ENCODE peak calls at places on chromosomes 1 and 21, in five cellular contexts. One of them, this sample, is unnamed.

GRCh38 chr1:107787299-107787698 is 177.7 kb downstream of the VAV3 start:
- DNase-seq in activated CD4-positive, CD25-positive, alpha-beta regulatory T cell: no peak
- DNase-seq in GM23248: peak; percentile 3
- DNase-seq in Daoy: peak; percentile 32
- DNase-seq in MCF 10A: peak; percentile 33
- DNase-seq in this sample: no peak

GRCh38 chr1:168970945-168971799 is 135.3 kb upstream of the ATP1B1 start:
- DNase-seq in GM23248: no peak
- DNase-seq in MCF 10A: no peak
- DNase-seq in Daoy: no peak
- DNase-seq in activated CD4-positive, CD25-positive, alpha-beta regulatory T cell: no peak
- DNase-seq in this sample: no peak

GRCh38 chr21:36491191-36491916 is 11.4 kb upstream of the CLDN14 start:
- DNase-seq in Daoy: peak; percentile 29
- DNase-seq in MCF 10A: no peak
- DNase-seq in activated CD4-positive, CD25-positive, alpha-beta regulatory T cell: no peak
- DNase-seq in GM23248: peak; percentile 82
- DNase-seq in this sample: peak; percentile 38

GRCh38 chr1:108117908-108118902 is 81.9 kb downstream of the SLC25A24 start:
- DNase-seq in MCF 10A: peak; percentile 21
- DNase-seq in activated CD4-positive, CD25-positive, alpha-beta regulatory T cell: no peak
- DNase-seq in Daoy: peak; percentile 54
- DNase-seq in GM23248: peak; percentile 82
- DNase-seq in this sample: no peak

GRCh38 chr1:209567788-209568187 is 15.7 kb upstream of the CAMK1G start:
- DNase-seq in Daoy: peak; percentile 24
- DNase-seq in activated CD4-positive, CD25-positive, alpha-beta regulatory T cell: no peak
- DNase-seq in MCF 10A: peak; percentile 74
- DNase-seq in GM23248: peak; percentile 54
- DNase-seq in this sample: no peak

GRCh38 chr1:98289296-98289695 is 368.5 kb upstream of the DPYD start:
- DNase-seq in GM23248: no peak
- DNase-seq in Daoy: no peak
- DNase-seq in activated CD4-positive, CD25-positive, alpha-beta regulatory T cell: no peak
- DNase-seq in MCF 10A: no peak
- DNase-seq in this sample: no peak

GRCh38 chr1:32275424-32275823 is 16.5 kb upstream of the HDAC1 start:
- DNase-seq in activated CD4-positive, CD25-positive, alpha-beta regulatory T cell: no peak
- DNase-seq in Daoy: no peak
- DNase-seq in GM23248: peak; percentile 18
- DNase-seq in MCF 10A: no peak
- DNase-seq in this sample: peak; percentile 29

GRCh38 chr1:205783904-205784303 is 8.6 kb upstream of the RAB29 start:
- DNase-seq in activated CD4-positive, CD25-positive, alpha-beta regulatory T cell: no peak
- DNase-seq in MCF 10A: no peak
- DNase-seq in GM23248: peak; percentile 43
- DNase-seq in Daoy: no peak
- DNase-seq in this sample: no peak

GRCh38 chr1:165907256-165907857 is 79.9 kb downstream of the UCK2 start:
- DNase-seq in GM23248: peak; percentile 72
- DNase-seq in Daoy: peak; percentile 50
- DNase-seq in MCF 10A: no peak
- DNase-seq in activated CD4-positive, CD25-positive, alpha-beta regulatory T cell: no peak
- DNase-seq in this sample: no peak

GRCh38 chr1:234731371-234732085 is 121.5 kb upstream of the IRF2BP2 start:
- DNase-seq in activated CD4-positive, CD25-positive, alpha-beta regulatory T cell: no peak
- DNase-seq in Daoy: peak; percentile 72
- DNase-seq in MCF 10A: peak; percentile 79
- DNase-seq in GM23248: peak; percentile 94
- DNase-seq in this sample: no peak

GRCh38 chr21:38351961-38352521 is 95.2 kb downstream of the KCNJ15 start:
- DNase-seq in GM23248: peak; percentile 91
- DNase-seq in activated CD4-positive, CD25-positive, alpha-beta regulatory T cell: no peak
- DNase-seq in MCF 10A: peak; percentile 66
- DNase-seq in Daoy: peak; percentile 95
- DNase-seq in this sample: no peak

GRCh38 chr1:215776336-215776735 is 209.2 kb downstream of the KCTD3 start:
- DNase-seq in activated CD4-positive, CD25-positive, alpha-beta regulatory T cell: no peak
- DNase-seq in GM23248: no peak
- DNase-seq in MCF 10A: no peak
- DNase-seq in Daoy: no peak
- DNase-seq in this sample: no peak

This sample was measured in transverse colon.